ENCODE peak calls at places on chromosomes 6 and 20, in ten cellular contexts. N, H, B, O, X, I, L, Z, K and P are unnamed samples.

GRCh38 chr6:15938086-15938485 is 190.8 kb upstream of the MYLIP start:
- DNase-seq in K (no peak), X (no peak), Z (no peak), N (no peak), O (no peak), B (no peak), I (no peak), H (no peak), L (no peak), P (no peak)

GRCh38 chr6:137093183-137094069 is 48.7 kb upstream of the IL20RA start:
- DNase-seq in O (no peak), X (no peak), K (no peak), Z (no peak), I (no peak), H (no peak), L (no peak), B (no peak), N (no peak), P (no peak)

GRCh38 chr6:24431045-24431451 is 28.3 kb downstream of the MRS2 start:
- DNase-seq in Z (no peak), H (no peak), L (no peak), O (no peak), X (no peak), B (no peak), I (no peak), N (peak; percentile 50), K (peak; percentile 6), P (no peak)

GRCh38 chr6:105991561-105992314 is 94.4 kb upstream of the PRDM1 start:
- DNase-seq in X (no peak), I (no peak), L (no peak), N (no peak), H (no peak), K (no peak), O (no peak), B (no peak), Z (no peak), P (no peak)

GRCh38 chr6:40803897-40804702 is 216.9 kb upstream of the LRFN2 start:
- DNase-seq in O (no peak), N (no peak), H (no peak), I (no peak), L (no peak), K (no peak), B (no peak), Z (no peak), X (no peak), P (no peak)

GRCh38 chr20:23515250-23515939 is 24.5 kb downstream of the CST8 start:
- DNase-seq in K (no peak), B (no peak), I (peak; percentile 52), H (no peak), Z (no peak), O (no peak), L (no peak), N (no peak), X (no peak), P (no peak)

GRCh38 chr6:8080338-8081151 is 16.4 kb upstream of the BLOC1S5 start:
- DNase-seq in B (no peak), H (no peak), I (no peak), O (no peak), K (no peak), X (no peak), Z (no peak), L (no peak), N (no peak), P (no peak)

GRCh38 chr6:74073429-74073828 is 377.4 kb downstream of the CD109 start:
- DNase-seq in B (no peak), X (no peak), K (no peak), L (no peak), N (no peak), O (no peak), I (peak; percentile 8), H (no peak), Z (no peak), P (no peak)

GRCh38 chr6:128400875-128401274 is 119.5 kb downstream of the PTPRK start:
- DNase-seq in N (no peak), I (no peak), K (no peak), X (no peak), H (no peak), L (no peak), B (no peak), O (no peak), Z (no peak), P (no peak)

GRCh38 chr20:52031574-52032303 is 159.8 kb downstream of the ZFP64 start:
- DNase-seq in H (peak; percentile 18), N (no peak), X (no peak), K (peak; percentile 63), O (no peak), L (no peak), Z (no peak), I (peak; percentile 76), B (no peak), P (no peak)